ENCODE peak calls at places on chromosomes 7 and 10, in five cellular contexts. G, K, J, Y and D are unnamed samples.

GRCh38 chr7:118858651-118859149 is 634.2 kb downstream of the ANKRD7 start:
- DNase-seq in G (peak), K (no peak), J (no peak), Y (no peak), D (no peak)

GRCh38 chr7:18459439-18459838 is 36.1 kb upstream of the HDAC9 start:
- DNase-seq in G (no peak), K (no peak), J (no peak), Y (no peak), D (no peak)

GRCh38 chr7:107355616-107356015 is 114.2 kb upstream of the GPR22 start:
- DNase-seq in G (no peak), K (no peak), J (peak), Y (no peak), D (no peak)

GRCh38 chr7:617614-618538 is 98.2 kb upstream of the PDGFA start:
- DNase-seq in G (no peak), K (no peak), J (no peak), Y (peak), D (no peak)

GRCh38 chr7:92781117-92781720 is 55.2 kb downstream of the CDK6 start:
- DNase-seq in G (no peak), K (no peak), J (no peak), Y (no peak), D (no peak)

GRCh38 chr10:30384051-30384674 is 35.1 kb upstream of the MTPAP start:
- DNase-seq in G (no peak), K (no peak), J (no peak), Y (no peak), D (no peak)

GRCh38 chr10:77744249-77744648 is 106.6 kb upstream of the KCNMA1 start:
- DNase-seq in G (no peak), K (no peak), J (no peak), Y (no peak), D (no peak)

GRCh38 chr10:101311440-101312067 is 42.4 kb upstream of the BTRC start:
- DNase-seq in G (no peak), K (no peak), J (no peak), Y (no peak), D (no peak)

GRCh38 chr7:27972272-27972671 is 208.3 kb downstream of the JAZF1 start:
- DNase-seq in G (no peak), K (no peak), J (no peak), Y (peak), D (no peak)

GRCh38 chr10:78764846-78765430 is 303.8 kb upstream of the ZMIZ1 start:
- DNase-seq in G (no peak), K (no peak), J (no peak), Y (no peak), D (no peak)

GRCh38 chr10:124534231-124534798 is 72.7 kb downstream of the LHPP start:
- DNase-seq in G (peak), K (peak), J (no peak), Y (no peak), D (no peak)

GRCh38 chr7:151820486-151821105 is 56.3 kb downstream of the PRKAG2 start:
- DNase-seq in G (no peak), K (no peak), J (no peak), Y (no peak), D (no peak)

GRCh38 chr7:74356589-74357315 is 67.5 kb downstream of the CLIP2 start:
- DNase-seq in G (no peak), K (no peak), J (no peak), Y (no peak), D (no peak)

GRCh38 chr7:2959828-2960599 is 83.7 kb downstream of the CARD11 start:
- DNase-seq in G (no peak), K (no peak), J (no peak), Y (no peak), D (no peak)

GRCh38 chr7:152851881-152852417 is 92.4 kb downstream of the ACTR3B start:
- DNase-seq in G (no peak), K (no peak), J (no peak), Y (no peak), D (no peak)

GRCh38 chr10:102970941-102971340 is 52.8 kb downstream of the CNNM2 start:
- DNase-seq in G (no peak), K (no peak), J (no peak), Y (no peak), D (no peak)

GRCh38 chr7:81161459-81162075 is 242.7 kb upstream of the SEMA3C start:
- DNase-seq in G (no peak), K (no peak), J (peak), Y (no peak), D (no peak)

GRCh38 chr7:21616796-21617436 is 74.1 kb downstream of the DNAH11 start:
- DNase-seq in G (no peak), K (no peak), J (peak), Y (no peak), D (no peak)

GRCh38 chr10:17880596-17880995 is 71.1 kb upstream of the SLC39A12 start:
- DNase-seq in G (no peak), K (no peak), J (no peak), Y (no peak), D (no peak)

GRCh38 chr10:94314913-94315545 is 47.7 kb downstream of the NOC3L start:
- DNase-seq in G (no peak), K (no peak), J (no peak), Y (no peak), D (no peak)

GRCh38 chr10:35492387-35493195 is 112.5 kb upstream of the GJD4 start:
- DNase-seq in G (peak), K (no peak), J (no peak), Y (no peak), D (no peak)

GRCh38 chr10:44993226-44993921 is 7.3 kb upstream of the ZNF22 start:
- DNase-seq in G (no peak), K (no peak), J (no peak), Y (no peak), D (no peak)

GRCh38 chr7:18117482-18117881 is 89.8 kb upstream of the PRPS1L1 start:
- DNase-seq in G (no peak), K (no peak), J (no peak), Y (no peak), D (no peak)

GRCh38 chr10:90179696-90180407 is 478.5 kb downstream of the KIF20B start:
- DNase-seq in G (no peak), K (no peak), J (peak), Y (no peak), D (no peak)

GRCh38 chr7:42385912-42386311 is 148.9 kb upstream of the GLI3 start:
- DNase-seq in G (no peak), K (no peak), J (no peak), Y (no peak), D (no peak)

GRCh38 chr10:24991298-24991697 is 24.7 kb downstream of the ENKUR start:
- DNase-seq in G (no peak), K (no peak), J (no peak), Y (no peak), D (no peak)

GRCh38 chr7:17030559-17030958 is 148.8 kb upstream of the AGR3 start:
- DNase-seq in G (no peak), K (no peak), J (no peak), Y (no peak), D (no peak)

GRCh38 chr10:88840881-88841280 is 10.8 kb downstream of the ANKRD22 start:
- DNase-seq in G (no peak), K (no peak), J (no peak), Y (no peak), D (no peak)

GRCh38 chr7:72268090-72268489 is 144.0 kb downstream of the CALN1 start:
- DNase-seq in G (no peak), K (no peak), J (no peak), Y (no peak), D (no peak)

GRCh38 chr7:110502893-110503465 is 587.9 kb upstream of the LRRN3 start:
- DNase-seq in G (no peak), K (no peak), J (no peak), Y (no peak), D (no peak)

GRCh38 chr7:25951414-25952276 is 200.4 kb upstream of the NFE2L3 start:
- DNase-seq in G (no peak), K (peak), J (no peak), Y (no peak), D (no peak)

GRCh38 chr10:7084255-7085005 is 326.4 kb downstream of the SFMBT2 start:
- DNase-seq in G (no peak), K (no peak), J (no peak), Y (no peak), D (no peak)

GRCh38 chr7:35736725-35737124 is 41.8 kb upstream of the HERPUD2 start:
- DNase-seq in G (no peak), K (no peak), J (peak), Y (no peak), D (no peak)

GRCh38 chr7:78139335-78139734 is 340.8 kb downstream of the PHTF2 start:
- DNase-seq in G (no peak), K (no peak), J (peak), Y (no peak), D (no peak)

GRCh38 chr10:97748116-97748515 is 11.2 kb downstream of the ZFYVE27 start:
- DNase-seq in G (no peak), K (no peak), J (no peak), Y (no peak), D (no peak)

GRCh38 chr10:108544500-108545120 is 1378.7 kb downstream of the XPNPEP1 start:
- DNase-seq in G (peak), K (peak), J (no peak), Y (no peak), D (peak)
- TF ChIP-seq CTCF in G (peak), K (peak), J (peak), Y (no peak), D (peak)

GRCh38 chr7:155405399-155406318 is 52.3 kb upstream of the EN2 start:
- DNase-seq in G (peak), K (no peak), J (no peak), Y (no peak), D (no peak)
- TF ChIP-seq CTCF in G (no peak), K (no peak), J (no peak), Y (no peak), D (no peak)

GRCh38 chr10:122276611-122277205 is 5.6 kb downstream of the BTBD16 start:
- DNase-seq in G (peak), K (no peak), J (no peak), Y (no peak), D (no peak)
- TF ChIP-seq CTCF in G (no peak), K (no peak), J (no peak), Y (no peak), D (no peak)

GRCh38 chr7:112359086-112359485 is 91.2 kb upstream of the IFRD1 start:
- DNase-seq in G (no peak), K (no peak), J (no peak), Y (no peak), D (no peak)

GRCh38 chr7:112361154-112361553 is 89.1 kb upstream of the IFRD1 start:
- DNase-seq in G (no peak), K (no peak), J (no peak), Y (no peak), D (no peak)

GRCh38 chr7:112362796-112363195 is 87.5 kb upstream of the IFRD1 start:
- DNase-seq in G (no peak), K (no peak), J (no peak), Y (no peak), D (no peak)

GRCh38 chr7:112360681-112361080 is 89.6 kb upstream of the IFRD1 start:
- DNase-seq in G (no peak), K (no peak), J (no peak), Y (no peak), D (no peak)

DNA sequence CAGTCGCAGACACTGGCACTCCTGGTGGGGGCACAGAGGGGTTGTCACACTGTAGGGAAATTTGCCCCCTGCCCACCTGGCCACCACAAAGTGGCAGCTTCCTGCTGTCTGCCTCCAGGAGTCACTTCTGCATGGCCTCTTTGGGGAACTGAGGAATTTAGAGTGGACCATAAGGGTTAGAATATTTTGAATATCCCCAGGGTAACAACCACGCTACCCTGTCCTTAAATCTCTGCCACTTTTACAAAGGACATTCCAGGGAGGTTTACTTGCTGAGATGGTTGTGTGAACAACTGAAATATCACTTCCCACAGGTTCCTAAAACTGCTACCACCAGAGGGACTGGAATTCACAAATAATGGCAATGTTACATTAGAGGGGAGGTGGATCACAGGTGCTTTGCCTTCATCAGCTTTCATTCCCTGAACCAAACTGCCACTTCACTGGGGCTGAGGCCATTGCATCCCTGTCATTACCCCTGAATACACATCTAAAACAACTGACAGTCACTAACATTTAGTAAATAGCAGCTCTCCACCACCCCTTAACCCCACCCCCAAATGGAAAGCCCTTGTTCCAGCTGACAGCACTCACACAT is 88.1 kb upstream of the IFRD1 start:
- DNase-seq in G (no peak), K (no peak), J (no peak), Y (no peak), D (no peak)
- TF ChIP-seq CTCF in G (no peak), K (no peak), J (no peak), Y (no peak), D (peak)